ENCODE peak calls at places on chromosomes 7 and 10, in eight cellular contexts. One of them, this sample, is unnamed.

GRCh38 chr7:17546206-17546998 is 247.9 kb downstream of the AHR start:
- DNase-seq in OCI-LY7: no peak
- DNase-seq in fibroblast of lung: peak
- DNase-seq in kidney: no peak
- DNase-seq in HL-60: no peak
- DNase-seq in heart left ventricle: no peak
- DNase-seq in prostate gland: no peak
- DNase-seq in CD4-positive, alpha-beta T cell: no peak
- DNase-seq in this sample: no peak

GRCh38 chr10:75071164-75071489 is 40.3 kb upstream of the SAMD8 start:
- DNase-seq in OCI-LY7: no peak
- DNase-seq in fibroblast of lung: peak
- DNase-seq in kidney: no peak
- DNase-seq in HL-60: no peak
- DNase-seq in heart left ventricle: no peak
- DNase-seq in prostate gland: no peak
- DNase-seq in CD4-positive, alpha-beta T cell: no peak
- DNase-seq in this sample: no peak

GRCh38 chr10:121069061-121069850 is 218.1 kb downstream of the WDR11 start:
- DNase-seq in OCI-LY7: no peak
- DNase-seq in fibroblast of lung: no peak
- DNase-seq in kidney: no peak
- DNase-seq in HL-60: no peak
- DNase-seq in heart left ventricle: no peak
- DNase-seq in prostate gland: no peak
- DNase-seq in CD4-positive, alpha-beta T cell: no peak
- DNase-seq in this sample: no peak

GRCh38 chr10:111126073-111126472 is 49.2 kb downstream of the ADRA2A start:
- DNase-seq in OCI-LY7: no peak
- DNase-seq in fibroblast of lung: no peak
- DNase-seq in kidney: no peak
- DNase-seq in HL-60: no peak
- DNase-seq in heart left ventricle: no peak
- DNase-seq in prostate gland: no peak
- DNase-seq in CD4-positive, alpha-beta T cell: no peak
- DNase-seq in this sample: no peak

GRCh38 chr10:26841733-26842317 is 18.9 kb downstream of the ABI1 start:
- DNase-seq in OCI-LY7: no peak
- DNase-seq in fibroblast of lung: no peak
- DNase-seq in kidney: no peak
- DNase-seq in HL-60: no peak
- DNase-seq in heart left ventricle: no peak
- DNase-seq in prostate gland: no peak
- DNase-seq in CD4-positive, alpha-beta T cell: no peak
- DNase-seq in this sample: no peak

GRCh38 chr10:499991-500390 is 189.5 kb downstream of the DIP2C start:
- DNase-seq in OCI-LY7: no peak
- DNase-seq in fibroblast of lung: no peak
- DNase-seq in kidney: peak
- DNase-seq in HL-60: no peak
- DNase-seq in heart left ventricle: peak
- DNase-seq in prostate gland: no peak
- DNase-seq in CD4-positive, alpha-beta T cell: no peak
- DNase-seq in this sample: no peak

GRCh38 chr10:125559210-125559609 is 123.8 kb downstream of the TEX36 start:
- DNase-seq in OCI-LY7: no peak
- DNase-seq in fibroblast of lung: no peak
- DNase-seq in kidney: no peak
- DNase-seq in HL-60: no peak
- DNase-seq in heart left ventricle: no peak
- DNase-seq in prostate gland: no peak
- DNase-seq in CD4-positive, alpha-beta T cell: no peak
- DNase-seq in this sample: no peak

GRCh38 chr7:91288208-91288824 is 24.1 kb downstream of the FZD1 start:
- DNase-seq in OCI-LY7: peak
- DNase-seq in fibroblast of lung: no peak
- DNase-seq in kidney: no peak
- DNase-seq in HL-60: peak
- DNase-seq in heart left ventricle: peak
- DNase-seq in prostate gland: no peak
- DNase-seq in CD4-positive, alpha-beta T cell: no peak
- DNase-seq in this sample: peak

GRCh38 chr10:84328303-84329093 is at the start of gene CCSER2:
- DNase-seq in OCI-LY7: peak
- DNase-seq in fibroblast of lung: peak
- DNase-seq in kidney: peak
- DNase-seq in HL-60: peak
- DNase-seq in heart left ventricle: peak
- DNase-seq in prostate gland: peak
- DNase-seq in CD4-positive, alpha-beta T cell: peak
- DNase-seq in this sample: peak

GRCh38 chr10:72525689-72526088 is 100.2 kb downstream of the MICU1 start:
- DNase-seq in OCI-LY7: no peak
- DNase-seq in fibroblast of lung: no peak
- DNase-seq in kidney: no peak
- DNase-seq in HL-60: no peak
- DNase-seq in heart left ventricle: no peak
- DNase-seq in prostate gland: no peak
- DNase-seq in CD4-positive, alpha-beta T cell: no peak
- DNase-seq in this sample: no peak

GRCh38 chr10:84820596-84820995 is 492.2 kb downstream of the CCSER2 start:
- DNase-seq in OCI-LY7: no peak
- DNase-seq in fibroblast of lung: no peak
- DNase-seq in kidney: no peak
- DNase-seq in HL-60: no peak
- DNase-seq in heart left ventricle: no peak
- DNase-seq in prostate gland: no peak
- DNase-seq in CD4-positive, alpha-beta T cell: no peak
- DNase-seq in this sample: no peak

GRCh38 chr10:128295003-128295402 is 168.8 kb upstream of the MKI67 start:
- DNase-seq in OCI-LY7: no peak
- DNase-seq in fibroblast of lung: no peak
- DNase-seq in kidney: no peak
- DNase-seq in HL-60: no peak
- DNase-seq in heart left ventricle: no peak
- DNase-seq in prostate gland: no peak
- DNase-seq in CD4-positive, alpha-beta T cell: no peak
- DNase-seq in this sample: no peak

GRCh38 chr10:131070856-131071255 is 240.7 kb downstream of the TCERG1L start:
- DNase-seq in OCI-LY7: no peak
- DNase-seq in fibroblast of lung: no peak
- DNase-seq in kidney: no peak
- DNase-seq in HL-60: no peak
- DNase-seq in heart left ventricle: no peak
- DNase-seq in prostate gland: no peak
- DNase-seq in CD4-positive, alpha-beta T cell: no peak
- DNase-seq in this sample: no peak

GRCh38 chr10:125149278-125150047 is 10.9 kb downstream of the CTBP2 start:
- DNase-seq in OCI-LY7: no peak
- DNase-seq in fibroblast of lung: peak
- DNase-seq in kidney: peak
- DNase-seq in HL-60: peak
- DNase-seq in heart left ventricle: peak
- DNase-seq in prostate gland: no peak
- DNase-seq in CD4-positive, alpha-beta T cell: no peak
- DNase-seq in this sample: no peak

GRCh38 chr10:95333997-95334792 is 43.4 kb upstream of the PDLIM1 start:
- DNase-seq in OCI-LY7: no peak
- DNase-seq in fibroblast of lung: peak
- DNase-seq in kidney: no peak
- DNase-seq in HL-60: no peak
- DNase-seq in heart left ventricle: peak
- DNase-seq in prostate gland: peak
- DNase-seq in CD4-positive, alpha-beta T cell: no peak
- DNase-seq in this sample: no peak

GRCh38 chr10:29874604-29875269 is 184.6 kb downstream of the JCAD start:
- DNase-seq in OCI-LY7: no peak
- DNase-seq in fibroblast of lung: no peak
- DNase-seq in kidney: no peak
- DNase-seq in HL-60: no peak
- DNase-seq in heart left ventricle: no peak
- DNase-seq in prostate gland: no peak
- DNase-seq in CD4-positive, alpha-beta T cell: no peak
- DNase-seq in this sample: no peak

GRCh38 chr7:10412426-10413019 is 561.1 kb upstream of the PHF14 start:
- DNase-seq in OCI-LY7: peak
- DNase-seq in fibroblast of lung: peak
- DNase-seq in kidney: no peak
- DNase-seq in HL-60: peak
- DNase-seq in heart left ventricle: no peak
- DNase-seq in prostate gland: peak
- DNase-seq in CD4-positive, alpha-beta T cell: no peak
- DNase-seq in this sample: no peak

GRCh38 chr10:14605231-14605925 is 169.3 kb downstream of the FAM107B start:
- DNase-seq in OCI-LY7: no peak
- DNase-seq in fibroblast of lung: peak
- DNase-seq in kidney: peak
- DNase-seq in HL-60: no peak
- DNase-seq in heart left ventricle: no peak
- DNase-seq in prostate gland: no peak
- DNase-seq in CD4-positive, alpha-beta T cell: no peak
- DNase-seq in this sample: no peak

GRCh38 chr7:106812027-106812643 is 52.9 kb upstream of the PIK3CG start:
- DNase-seq in OCI-LY7: peak
- DNase-seq in fibroblast of lung: no peak
- DNase-seq in kidney: no peak
- DNase-seq in HL-60: no peak
- DNase-seq in heart left ventricle: peak
- DNase-seq in prostate gland: no peak
- DNase-seq in CD4-positive, alpha-beta T cell: no peak
- DNase-seq in this sample: no peak
- H3K27ac ChIP-seq in OCI-LY7: no peak
- H3K27ac ChIP-seq in fibroblast of lung: no peak
- H3K27ac ChIP-seq in kidney: no peak
- H3K27ac ChIP-seq in HL-60: no peak
- H3K27ac ChIP-seq in heart left ventricle: no peak
- H3K27ac ChIP-seq in prostate gland: no peak
- H3K27ac ChIP-seq in CD4-positive, alpha-beta T cell: no peak
- H3K27ac ChIP-seq in this sample: no peak

GRCh38 chr7:96200740-96201139 is 121.2 kb downstream of the SLC25A13 start:
- DNase-seq in OCI-LY7: no peak
- DNase-seq in fibroblast of lung: no peak
- DNase-seq in kidney: no peak
- DNase-seq in HL-60: no peak
- DNase-seq in heart left ventricle: no peak
- DNase-seq in prostate gland: no peak
- DNase-seq in CD4-positive, alpha-beta T cell: no peak
- DNase-seq in this sample: no peak
- H3K27ac ChIP-seq in OCI-LY7: no peak
- H3K27ac ChIP-seq in fibroblast of lung: no peak
- H3K27ac ChIP-seq in kidney: no peak
- H3K27ac ChIP-seq in HL-60: no peak
- H3K27ac ChIP-seq in heart left ventricle: no peak
- H3K27ac ChIP-seq in prostate gland: no peak
- H3K27ac ChIP-seq in CD4-positive, alpha-beta T cell: no peak
- H3K27ac ChIP-seq in this sample: no peak

GRCh38 chr10:117460846-117461765 is 81.4 kb upstream of the EMX2 start:
- DNase-seq in OCI-LY7: no peak
- DNase-seq in fibroblast of lung: no peak
- DNase-seq in kidney: no peak
- DNase-seq in HL-60: no peak
- DNase-seq in heart left ventricle: no peak
- DNase-seq in prostate gland: no peak
- DNase-seq in CD4-positive, alpha-beta T cell: no peak
- DNase-seq in this sample: no peak

GRCh38 chr10:117463545-117463920 is 79.0 kb upstream of the EMX2 start:
- DNase-seq in OCI-LY7: no peak
- DNase-seq in fibroblast of lung: no peak
- DNase-seq in kidney: no peak
- DNase-seq in HL-60: no peak
- DNase-seq in heart left ventricle: no peak
- DNase-seq in prostate gland: no peak
- DNase-seq in CD4-positive, alpha-beta T cell: no peak
- DNase-seq in this sample: no peak

GRCh38 chr10:117461766-117462423 is 80.7 kb upstream of the EMX2 start:
- DNase-seq in OCI-LY7: no peak
- DNase-seq in fibroblast of lung: no peak
- DNase-seq in kidney: peak
- DNase-seq in HL-60: no peak
- DNase-seq in heart left ventricle: no peak
- DNase-seq in prostate gland: peak
- DNase-seq in CD4-positive, alpha-beta T cell: no peak
- DNase-seq in this sample: no peak

GRCh38 chr10:117462816-117463544 is 79.6 kb upstream of the EMX2 start:
- DNase-seq in OCI-LY7: no peak
- DNase-seq in fibroblast of lung: no peak
- DNase-seq in kidney: no peak
- DNase-seq in HL-60: no peak
- DNase-seq in heart left ventricle: no peak
- DNase-seq in prostate gland: no peak
- DNase-seq in CD4-positive, alpha-beta T cell: no peak
- DNase-seq in this sample: no peak

GRCh38 chr10:117462424-117462792 is 80.1 kb upstream of the EMX2 start:
- DNase-seq in OCI-LY7: no peak
- DNase-seq in fibroblast of lung: no peak
- DNase-seq in kidney: no peak
- DNase-seq in HL-60: no peak
- DNase-seq in heart left ventricle: no peak
- DNase-seq in prostate gland: no peak
- DNase-seq in CD4-positive, alpha-beta T cell: no peak
- DNase-seq in this sample: no peak
- H3K27ac ChIP-seq in OCI-LY7: no peak
- H3K27ac ChIP-seq in fibroblast of lung: no peak
- H3K27ac ChIP-seq in kidney: no peak
- H3K27ac ChIP-seq in HL-60: no peak
- H3K27ac ChIP-seq in heart left ventricle: no peak
- H3K27ac ChIP-seq in prostate gland: no peak
- H3K27ac ChIP-seq in CD4-positive, alpha-beta T cell: no peak
- H3K27ac ChIP-seq in this sample: no peak

DNA sequence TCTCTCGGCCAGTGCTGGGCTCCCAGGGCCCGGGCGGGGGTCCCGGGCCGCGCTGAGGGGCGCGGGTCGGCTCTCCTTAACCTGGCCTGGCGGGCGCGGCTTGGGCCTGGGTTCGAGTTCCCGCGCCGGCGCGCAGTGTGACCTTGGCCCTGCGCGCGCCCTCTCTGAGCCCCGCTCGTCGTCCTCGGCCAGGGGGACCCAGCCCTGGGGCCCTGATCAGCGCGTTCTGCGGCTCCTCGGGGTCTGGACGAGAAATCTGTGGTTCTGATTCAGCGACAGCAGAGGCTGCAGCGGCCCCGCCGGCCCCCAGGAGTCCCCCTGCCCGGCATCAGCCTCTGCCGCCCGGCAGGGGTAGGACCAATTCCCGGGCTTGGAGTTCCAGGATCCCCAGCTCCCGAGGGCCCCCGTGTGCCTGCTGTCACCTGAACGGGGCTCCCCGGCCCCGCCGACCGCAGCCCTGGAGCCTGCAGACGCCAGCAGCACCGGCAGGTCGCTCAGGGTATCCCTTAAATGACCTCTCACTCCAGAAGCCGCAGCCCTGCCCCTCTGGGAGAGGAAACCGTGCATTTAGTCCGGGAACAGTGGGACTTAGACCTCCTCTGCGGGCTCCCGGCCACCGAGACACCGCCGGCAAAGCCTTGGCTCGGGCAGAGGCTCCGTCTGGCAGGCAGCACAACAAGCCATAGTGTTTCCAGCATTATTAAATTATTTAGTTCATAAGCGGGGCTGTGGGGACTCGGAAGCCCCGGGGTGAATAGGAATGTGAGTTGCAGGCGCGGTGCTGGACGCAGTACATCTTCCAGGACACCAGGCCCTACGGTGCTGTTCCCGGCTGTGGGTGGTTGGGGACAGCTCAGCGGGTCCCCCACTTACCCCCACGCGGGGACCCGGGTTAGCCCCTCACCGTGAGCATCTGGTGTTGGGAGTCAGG is 572 bp downstream of the CHST12 start:
- DNase-seq in OCI-LY7: peak
- DNase-seq in fibroblast of lung: peak
- DNase-seq in kidney: peak
- DNase-seq in HL-60: no peak
- DNase-seq in heart left ventricle: peak
- DNase-seq in prostate gland: no peak
- DNase-seq in CD4-positive, alpha-beta T cell: peak
- DNase-seq in this sample: peak
- H3K27ac ChIP-seq in OCI-LY7: peak
- H3K27ac ChIP-seq in fibroblast of lung: peak
- H3K27ac ChIP-seq in kidney: no peak
- H3K27ac ChIP-seq in HL-60: peak
- H3K27ac ChIP-seq in heart left ventricle: peak
- H3K27ac ChIP-seq in prostate gland: peak
- H3K27ac ChIP-seq in CD4-positive, alpha-beta T cell: peak
- H3K27ac ChIP-seq in this sample: peak

This sample was measured in substantia nigra.